ENCODE peak calls at places on chromosomes 1 and 21, in six cellular contexts. D, G, Y, K, T and J are unnamed samples.

GRCh38 chr1:19390166-19390850 is 78.2 kb downstream of the SLC66A1 start:
- DNase-seq in Y (no peak), G (no peak), K (no peak), D (no peak), T (no peak), J (peak; percentile 19)

GRCh38 chr21:45267390-45267760 is 20.3 kb downstream of the POFUT2 start:
- DNase-seq in D (no peak), K (no peak), G (no peak), Y (no peak), T (no peak), J (no peak)

GRCh38 chr1:223474804-223475203 is 81.6 kb downstream of the CCDC185 start:
- DNase-seq in G (no peak), T (no peak), Y (no peak), K (no peak), D (no peak), J (no peak)

GRCh38 chr1:92168657-92169056 is 49.1 kb upstream of the C1orf146 start:
- DNase-seq in K (no peak), D (no peak), Y (no peak), G (no peak), T (no peak), J (no peak)

GRCh38 chr1:209720826-209721225 is 16.2 kb downstream of the HSD11B1 start:
- DNase-seq in Y (peak; percentile 16), G (no peak), D (no peak), T (no peak), K (no peak), J (no peak)

GRCh38 chr1:150151291-150152181 is 1.8 kb downstream of the PLEKHO1 start:
- DNase-seq in T (no peak), Y (peak; percentile 29), D (no peak), G (no peak), K (no peak), J (peak; percentile 80)

GRCh38 chr1:206442101-206442500 is 28.2 kb upstream of the IKBKE start:
- DNase-seq in G (peak; percentile 73), K (no peak), T (no peak), D (no peak), Y (peak; percentile 59), J (no peak)

GRCh38 chr1:97820470-97821188 is 100.2 kb downstream of the DPYD start:
- DNase-seq in Y (peak; percentile 55), G (peak; percentile 11), K (peak; percentile 29), D (peak; percentile 11), T (no peak), J (no peak)

GRCh38 chr1:12620931-12621330 is 2.9 kb upstream of the DHRS3 start:
- DNase-seq in G (no peak), K (no peak), T (no peak), Y (no peak), D (no peak), J (no peak)

GRCh38 chr1:153881764-153882163 is 41.0 kb downstream of the GATAD2B start:
- DNase-seq in K (no peak), D (no peak), G (peak; percentile 29), Y (peak; percentile 43), T (no peak), J (no peak)